ENCODE peak calls at places on chromosome 14, in eight cellular contexts. One of them, this sample, is unnamed.

GRCh38 chr14:92121207-92121669 is 268 bp downstream of the NDUFB1 start:
- DNase-seq in pancreas: no peak
- DNase-seq in heart left ventricle: peak; percentile 67
- DNase-seq in brain microvascular endothelial cell: peak; percentile 22
- DNase-seq in OCI-LY7: peak; percentile 52
- DNase-seq in stomach: peak; percentile 39
- DNase-seq in CD8-positive, alpha-beta T cell: no peak
- DNase-seq in PC-9: no peak
- DNase-seq in this sample: no peak

GRCh38 chr14:91405241-91405721 is 12.3 kb downstream of the CCDC88C start:
- DNase-seq in brain microvascular endothelial cell: no peak
- DNase-seq in heart left ventricle: no peak
- DNase-seq in OCI-LY7: no peak
- DNase-seq in stomach: no peak
- DNase-seq in CD8-positive, alpha-beta T cell: peak; percentile 88
- DNase-seq in pancreas: no peak
- DNase-seq in PC-9: no peak
- DNase-seq in this sample: no peak

GRCh38 chr14:55340482-55340881 is 69.3 kb downstream of the FBXO34 start:
- DNase-seq in stomach: no peak
- DNase-seq in brain microvascular endothelial cell: no peak
- DNase-seq in PC-9: no peak
- DNase-seq in OCI-LY7: no peak
- DNase-seq in CD8-positive, alpha-beta T cell: no peak
- DNase-seq in pancreas: peak; percentile 47
- DNase-seq in heart left ventricle: no peak
- DNase-seq in this sample: no peak

GRCh38 chr14:101128478-101129450 is 225.2 kb upstream of the RTL1 start:
- DNase-seq in stomach: peak; percentile 15
- DNase-seq in pancreas: no peak
- DNase-seq in CD8-positive, alpha-beta T cell: no peak
- DNase-seq in OCI-LY7: no peak
- DNase-seq in PC-9: no peak
- DNase-seq in brain microvascular endothelial cell: no peak
- DNase-seq in heart left ventricle: peak; percentile 2
- DNase-seq in this sample: no peak

GRCh38 chr14:93079321-93079720 is 36.4 kb downstream of the ITPK1 start:
- DNase-seq in CD8-positive, alpha-beta T cell: no peak
- DNase-seq in PC-9: no peak
- DNase-seq in stomach: no peak
- DNase-seq in brain microvascular endothelial cell: no peak
- DNase-seq in heart left ventricle: no peak
- DNase-seq in pancreas: no peak
- DNase-seq in OCI-LY7: no peak
- DNase-seq in this sample: no peak

GRCh38 chr14:101884537-101885253 is 79.7 kb upstream of the DYNC1H1 start:
- DNase-seq in OCI-LY7: no peak
- DNase-seq in heart left ventricle: no peak
- DNase-seq in pancreas: no peak
- DNase-seq in stomach: no peak
- DNase-seq in CD8-positive, alpha-beta T cell: no peak
- DNase-seq in PC-9: no peak
- DNase-seq in brain microvascular endothelial cell: no peak
- DNase-seq in this sample: no peak

GRCh38 chr14:32047791-32048190 is 29.3 kb upstream of the ARHGAP5 start:
- DNase-seq in heart left ventricle: no peak
- DNase-seq in pancreas: no peak
- DNase-seq in PC-9: peak; percentile 36
- DNase-seq in brain microvascular endothelial cell: no peak
- DNase-seq in stomach: no peak
- DNase-seq in OCI-LY7: no peak
- DNase-seq in CD8-positive, alpha-beta T cell: no peak
- DNase-seq in this sample: peak; percentile 9

GRCh38 chr14:72948481-72949138 is 22.3 kb downstream of the DCAF4 start:
- DNase-seq in stomach: peak; percentile 72
- DNase-seq in OCI-LY7: peak; percentile 61
- DNase-seq in heart left ventricle: peak; percentile 32
- DNase-seq in pancreas: no peak
- DNase-seq in brain microvascular endothelial cell: peak; percentile 76
- DNase-seq in CD8-positive, alpha-beta T cell: peak; percentile 49
- DNase-seq in PC-9: no peak
- DNase-seq in this sample: no peak

GRCh38 chr14:102622262-102622885 is 29.9 kb downstream of the RCOR1 start:
- DNase-seq in CD8-positive, alpha-beta T cell: no peak
- DNase-seq in stomach: no peak
- DNase-seq in heart left ventricle: peak; percentile 16
- DNase-seq in PC-9: no peak
- DNase-seq in pancreas: no peak
- DNase-seq in brain microvascular endothelial cell: no peak
- DNase-seq in OCI-LY7: no peak
- DNase-seq in this sample: no peak

GRCh38 chr14:61524211-61524806 is 171.0 kb upstream of the HIF1A start:
- DNase-seq in pancreas: peak; percentile 64
- DNase-seq in OCI-LY7: no peak
- DNase-seq in PC-9: peak; percentile 86
- DNase-seq in brain microvascular endothelial cell: peak; percentile 70
- DNase-seq in stomach: no peak
- DNase-seq in heart left ventricle: peak; percentile 51
- DNase-seq in CD8-positive, alpha-beta T cell: no peak
- DNase-seq in this sample: no peak

GRCh38 chr14:37246427-37246829 is 48.7 kb downstream of the MIPOL1 start:
- DNase-seq in PC-9: peak; percentile 59
- DNase-seq in heart left ventricle: no peak
- DNase-seq in OCI-LY7: peak; percentile 50
- DNase-seq in stomach: no peak
- DNase-seq in CD8-positive, alpha-beta T cell: no peak
- DNase-seq in brain microvascular endothelial cell: peak; percentile 10
- DNase-seq in pancreas: no peak
- DNase-seq in this sample: no peak

GRCh38 chr14:51498411-51499227 is 153.1 kb upstream of the FRMD6 start:
- DNase-seq in PC-9: no peak
- DNase-seq in OCI-LY7: no peak
- DNase-seq in pancreas: no peak
- DNase-seq in brain microvascular endothelial cell: no peak
- DNase-seq in stomach: no peak
- DNase-seq in CD8-positive, alpha-beta T cell: no peak
- DNase-seq in heart left ventricle: no peak
- DNase-seq in this sample: no peak

GRCh38 chr14:32657081-32657480 is 281.6 kb upstream of the NPAS3 start:
- DNase-seq in CD8-positive, alpha-beta T cell: no peak
- DNase-seq in pancreas: peak; percentile 28
- DNase-seq in heart left ventricle: peak; percentile 15
- DNase-seq in PC-9: no peak
- DNase-seq in stomach: no peak
- DNase-seq in OCI-LY7: no peak
- DNase-seq in brain microvascular endothelial cell: peak; percentile 81
- DNase-seq in this sample: no peak

GRCh38 chr14:91009501-91010152 is 50.8 kb downstream of the RPS6KA5 start:
- DNase-seq in heart left ventricle: no peak
- DNase-seq in stomach: no peak
- DNase-seq in PC-9: no peak
- DNase-seq in OCI-LY7: peak; percentile 94
- DNase-seq in brain microvascular endothelial cell: no peak
- DNase-seq in CD8-positive, alpha-beta T cell: no peak
- DNase-seq in pancreas: no peak
- DNase-seq in this sample: peak; percentile 68

GRCh38 chr14:32426596-32427408 is 97.7 kb downstream of the AKAP6 start:
- DNase-seq in PC-9: no peak
- DNase-seq in heart left ventricle: no peak
- DNase-seq in pancreas: no peak
- DNase-seq in CD8-positive, alpha-beta T cell: no peak
- DNase-seq in brain microvascular endothelial cell: no peak
- DNase-seq in OCI-LY7: no peak
- DNase-seq in stomach: no peak
- DNase-seq in this sample: no peak

GRCh38 chr14:22296722-22297121 is 292.3 kb downstream of the DAD1 start:
- DNase-seq in brain microvascular endothelial cell: peak; percentile 43
- DNase-seq in CD8-positive, alpha-beta T cell: no peak
- DNase-seq in heart left ventricle: no peak
- DNase-seq in OCI-LY7: no peak
- DNase-seq in PC-9: peak; percentile 84
- DNase-seq in pancreas: no peak
- DNase-seq in stomach: no peak
- DNase-seq in this sample: no peak

GRCh38 chr14:44960646-44961045 is 1.1 kb downstream of the KLHL28 start:
- DNase-seq in heart left ventricle: no peak
- DNase-seq in CD8-positive, alpha-beta T cell: no peak
- DNase-seq in brain microvascular endothelial cell: no peak
- DNase-seq in stomach: no peak
- DNase-seq in pancreas: no peak
- DNase-seq in OCI-LY7: no peak
- DNase-seq in PC-9: no peak
- DNase-seq in this sample: no peak

GRCh38 chr14:36659822-36660735 is 1.6 kb upstream of the PAX9 start:
- DNase-seq in brain microvascular endothelial cell: no peak
- DNase-seq in PC-9: no peak
- DNase-seq in stomach: no peak
- DNase-seq in pancreas: no peak
- DNase-seq in OCI-LY7: no peak
- DNase-seq in CD8-positive, alpha-beta T cell: no peak
- DNase-seq in heart left ventricle: no peak
- DNase-seq in this sample: no peak

DNA sequence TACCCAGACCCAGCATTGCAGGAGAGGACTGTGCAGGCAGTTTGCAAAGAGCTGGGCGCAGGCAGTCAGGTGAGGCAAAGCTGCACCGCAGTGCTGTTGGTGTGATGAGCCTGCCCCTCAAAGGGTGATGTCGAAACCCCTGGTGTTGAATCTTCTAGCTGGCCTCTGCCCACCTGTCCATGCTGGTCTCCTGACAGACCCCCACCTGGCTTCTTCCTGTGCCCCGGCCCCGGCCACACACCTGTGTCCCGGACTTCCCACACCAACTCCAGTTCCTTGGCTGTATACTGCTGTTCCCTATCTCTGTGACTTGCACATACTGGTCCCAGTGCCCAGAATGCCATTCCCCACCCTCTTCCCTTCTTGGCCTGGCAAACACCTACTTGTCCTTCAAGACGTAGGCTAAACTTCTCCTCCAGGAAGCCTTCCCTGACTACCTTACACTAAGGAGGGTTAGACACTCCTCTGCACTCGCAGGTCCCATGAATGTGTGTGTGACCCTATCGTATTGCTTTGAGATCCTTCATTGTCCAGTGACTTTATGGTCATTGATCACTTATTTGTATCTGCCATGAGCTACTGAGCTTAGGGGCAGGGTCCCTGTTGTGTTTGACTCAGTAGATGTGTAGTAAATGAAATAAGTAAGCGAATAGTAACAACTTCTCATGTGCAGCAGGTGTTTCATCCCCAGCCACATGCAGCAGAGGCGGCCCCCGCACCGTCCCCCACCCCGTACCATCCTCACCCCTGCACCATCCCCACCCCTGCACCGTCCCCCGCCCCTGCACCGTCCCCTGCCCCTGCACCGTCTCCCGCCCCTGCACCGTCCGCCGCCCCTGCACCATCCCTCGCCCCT is 37.4 kb downstream of the ESRRB start:
- DNase-seq in pancreas: no peak
- DNase-seq in stomach: no peak
- DNase-seq in CD8-positive, alpha-beta T cell: no peak
- DNase-seq in OCI-LY7: no peak
- DNase-seq in brain microvascular endothelial cell: no peak
- DNase-seq in PC-9: no peak
- DNase-seq in heart left ventricle: no peak
- DNase-seq in this sample: no peak
- TF ChIP-seq CTCF in pancreas: no peak
- TF ChIP-seq CTCF in stomach: no peak
- TF ChIP-seq CTCF in CD8-positive, alpha-beta T cell: no peak
- TF ChIP-seq CTCF in OCI-LY7: no peak
- TF ChIP-seq CTCF in brain microvascular endothelial cell: no peak
- TF ChIP-seq CTCF in PC-9: no peak
- TF ChIP-seq CTCF in heart left ventricle: no peak
- TF ChIP-seq CTCF in this sample: no peak

DNA sequence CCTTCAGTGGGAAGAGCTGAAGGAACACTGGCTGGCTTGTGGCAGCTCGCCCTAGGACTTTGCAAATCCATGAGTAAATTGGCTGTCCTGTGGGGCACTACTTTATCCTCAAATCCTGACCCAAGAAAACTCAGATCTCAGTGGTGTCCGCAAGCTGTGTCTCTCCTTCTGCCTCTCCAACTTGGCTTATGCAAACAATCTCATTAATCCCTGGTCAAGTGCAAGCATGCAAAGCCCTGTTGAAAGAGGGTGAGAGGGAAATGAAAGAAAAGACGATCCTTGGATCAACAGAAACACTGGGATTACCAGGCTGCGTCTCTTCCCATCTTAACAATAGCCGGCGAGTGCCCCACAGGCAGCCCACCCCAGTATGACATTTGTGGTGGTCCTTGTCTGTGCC is 901.6 kb downstream of the BCL11B start:
- DNase-seq in pancreas: no peak
- DNase-seq in PC-9: no peak
- DNase-seq in CD8-positive, alpha-beta T cell: no peak
- DNase-seq in OCI-LY7: no peak
- DNase-seq in stomach: no peak
- DNase-seq in brain microvascular endothelial cell: no peak
- DNase-seq in heart left ventricle: no peak
- DNase-seq in this sample: no peak
- TF ChIP-seq CTCF in pancreas: no peak
- TF ChIP-seq CTCF in PC-9: no peak
- TF ChIP-seq CTCF in CD8-positive, alpha-beta T cell: no peak
- TF ChIP-seq CTCF in OCI-LY7: no peak
- TF ChIP-seq CTCF in stomach: no peak
- TF ChIP-seq CTCF in brain microvascular endothelial cell: no peak
- TF ChIP-seq CTCF in heart left ventricle: no peak
- TF ChIP-seq CTCF in this sample: no peak

DNA sequence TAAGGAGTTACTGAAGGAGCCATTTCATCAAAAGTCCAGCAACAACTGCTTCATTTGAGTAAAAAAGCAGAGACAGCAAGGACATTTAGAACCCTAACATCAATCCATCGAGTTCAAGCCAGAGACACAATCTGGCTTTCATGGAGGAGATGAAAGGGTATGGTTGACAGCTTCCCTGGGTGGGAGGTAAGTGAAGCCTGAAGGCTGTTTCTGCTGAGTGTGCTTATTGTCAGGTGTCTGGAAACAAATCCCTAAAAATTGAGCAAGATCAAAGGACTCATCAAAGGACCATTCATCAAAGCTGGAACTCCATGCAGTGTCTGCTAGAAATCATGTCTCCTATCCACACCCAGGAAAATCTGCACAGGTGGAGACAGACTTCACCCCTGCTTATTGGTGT is 104.4 kb upstream of the CCDC196 start:
- DNase-seq in heart left ventricle: no peak
- DNase-seq in brain microvascular endothelial cell: no peak
- DNase-seq in PC-9: peak; percentile 20
- DNase-seq in CD8-positive, alpha-beta T cell: no peak
- DNase-seq in stomach: no peak
- DNase-seq in OCI-LY7: no peak
- DNase-seq in pancreas: no peak
- DNase-seq in this sample: no peak
- TF ChIP-seq CTCF in heart left ventricle: no peak
- TF ChIP-seq CTCF in brain microvascular endothelial cell: no peak
- TF ChIP-seq CTCF in PC-9: no peak
- TF ChIP-seq CTCF in CD8-positive, alpha-beta T cell: no peak
- TF ChIP-seq CTCF in stomach: no peak
- TF ChIP-seq CTCF in OCI-LY7: no peak
- TF ChIP-seq CTCF in pancreas: no peak
- TF ChIP-seq CTCF in this sample: no peak

DNA sequence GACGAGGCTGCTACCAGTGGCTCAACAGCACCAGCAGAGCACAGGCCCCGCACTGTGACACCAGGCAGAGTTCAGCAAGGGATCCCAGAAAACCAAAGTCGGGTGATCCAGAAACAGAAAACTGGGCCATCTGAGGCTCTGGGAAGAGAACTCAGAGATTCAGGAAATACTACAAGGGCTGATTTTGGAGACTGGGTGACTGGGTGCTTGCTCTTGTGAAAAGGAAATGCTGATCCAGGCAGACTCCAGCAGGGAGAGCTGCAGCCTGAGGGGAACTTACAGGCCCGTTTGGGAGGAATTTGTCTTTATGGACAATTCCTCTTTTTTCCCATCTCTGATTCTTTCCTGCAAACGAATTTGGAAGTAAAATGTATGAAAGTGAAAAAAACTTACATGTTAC is 28.2 kb downstream of the FOXN3 start:
- DNase-seq in heart left ventricle: no peak
- DNase-seq in CD8-positive, alpha-beta T cell: no peak
- DNase-seq in stomach: no peak
- DNase-seq in pancreas: no peak
- DNase-seq in PC-9: no peak
- DNase-seq in brain microvascular endothelial cell: no peak
- DNase-seq in OCI-LY7: no peak
- DNase-seq in this sample: no peak
- TF ChIP-seq CTCF in heart left ventricle: peak; percentile 10
- TF ChIP-seq CTCF in CD8-positive, alpha-beta T cell: no peak
- TF ChIP-seq CTCF in stomach: no peak
- TF ChIP-seq CTCF in pancreas: no peak
- TF ChIP-seq CTCF in PC-9: no peak
- TF ChIP-seq CTCF in brain microvascular endothelial cell: peak; percentile 54
- TF ChIP-seq CTCF in OCI-LY7: peak; percentile 25
- TF ChIP-seq CTCF in this sample: no peak

This sample was measured in GM06990.